ENCODE peak calls at places on chromosomes 4 and X, in six cellular contexts. J is stomach; S is GM23338; U is HCT116; A is psoas muscle; R is CD8-positive, alpha-beta T cell. D is an unnamed sample. For H3K4me1, the result is how much of the 10 kb centered on the place peaks cover.

GRCh38 chr4:87049508-87049907 is 114.7 kb downstream of the AFF1 start:
- DNase-seq in S (no peak), A (no peak), J (no peak), U (no peak), R (no peak), D (no peak)

GRCh38 chrX:13360146-13360545 is 40.3 kb upstream of the ATXN3L start:
- DNase-seq in R (no peak), S (no peak), U (no peak), J (no peak), A (peak), D (no peak)

GRCh38 chr4:189988892-189989431 is 38.1 kb downstream of the FRG2 start:
- DNase-seq in U (no peak), S (no peak), J (no peak), A (no peak), R (no peak), D (no peak)

GRCh38 chr4:39814403-39815185 is 116.7 kb downstream of the UBE2K start:
- DNase-seq in A (no peak), S (no peak), U (peak), J (no peak), R (no peak), D (peak)

GRCh38 chr4:7823416-7823824 is 116.2 kb downstream of the AFAP1 start:
- DNase-seq in S (no peak), J (peak), A (peak), R (no peak), U (no peak), D (no peak)

GRCh38 chr4:15955670-15956069 is 7.3 kb downstream of the FGFBP2 start:
- DNase-seq in R (no peak), S (no peak), A (no peak), U (peak), J (no peak), D (no peak)

GRCh38 chrX:2500091-2500680 is 590 bp downstream of the DHRSX start:
- DNase-seq in S (peak), U (no peak), J (peak), R (peak), A (peak), D (no peak)

GRCh38 chr4:16119981-16120380 is 36.2 kb upstream of the PROM1 start:
- DNase-seq in R (no peak), A (no peak), S (no peak), J (no peak), U (no peak), D (no peak)

GRCh38 chr4:72858328-72858727 is 211.2 kb downstream of the COX18 start:
- DNase-seq in R (no peak), J (no peak), A (no peak), S (no peak), U (no peak), D (no peak)

GRCh38 chr4:98474408-98474844 is 184.0 kb downstream of the TSPAN5 start:
- DNase-seq in R (no peak), U (no peak), S (no peak), J (no peak), A (no peak), D (no peak)
- H3K27ac ChIP-seq in R (no peak), U (no peak), S (no peak), J (no peak), A (no peak), D (no peak)

DNA sequence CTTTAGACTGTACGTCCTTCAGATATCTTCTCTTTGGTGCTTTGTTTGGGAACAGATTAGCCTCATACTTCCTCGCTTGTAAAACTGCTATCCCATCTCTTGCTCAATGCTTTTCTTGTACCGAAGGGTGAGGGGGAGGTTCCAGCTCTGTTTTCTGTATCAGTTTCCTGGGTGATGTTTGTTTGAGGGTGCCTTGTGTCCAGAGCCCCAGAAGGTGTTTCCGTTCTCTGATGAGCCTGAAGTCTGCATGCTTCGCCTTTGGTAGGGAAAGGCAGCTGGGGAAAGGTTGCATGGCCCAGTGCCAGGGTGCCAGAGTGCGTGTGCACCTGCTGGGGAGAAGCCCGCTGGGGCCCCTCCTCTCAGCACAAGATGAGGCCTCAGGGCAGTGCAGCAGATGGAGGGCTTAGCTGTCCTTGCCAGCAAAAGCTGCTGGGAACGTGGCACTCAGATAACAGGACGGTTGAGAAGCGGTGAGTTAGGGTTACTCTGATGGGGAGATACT is 73.7 kb downstream of the TBL1X start:
- DNase-seq in U (no peak), R (no peak), A (no peak), J (no peak), S (no peak), D (no peak)
- H3K4me1 ChIP-seq in U (under half), R (under half), A (under half), J (under half), S (under half), D (under half)

GRCh38 chr4:109728385-109728784 is 1.5 kb downstream of the PLA2G12A start:
- DNase-seq in A (no peak), R (no peak), S (no peak), U (no peak), J (no peak), D (no peak)
- H3K27ac ChIP-seq in A (no peak), R (no peak), S (no peak), U (no peak), J (no peak), D (no peak)

DNA sequence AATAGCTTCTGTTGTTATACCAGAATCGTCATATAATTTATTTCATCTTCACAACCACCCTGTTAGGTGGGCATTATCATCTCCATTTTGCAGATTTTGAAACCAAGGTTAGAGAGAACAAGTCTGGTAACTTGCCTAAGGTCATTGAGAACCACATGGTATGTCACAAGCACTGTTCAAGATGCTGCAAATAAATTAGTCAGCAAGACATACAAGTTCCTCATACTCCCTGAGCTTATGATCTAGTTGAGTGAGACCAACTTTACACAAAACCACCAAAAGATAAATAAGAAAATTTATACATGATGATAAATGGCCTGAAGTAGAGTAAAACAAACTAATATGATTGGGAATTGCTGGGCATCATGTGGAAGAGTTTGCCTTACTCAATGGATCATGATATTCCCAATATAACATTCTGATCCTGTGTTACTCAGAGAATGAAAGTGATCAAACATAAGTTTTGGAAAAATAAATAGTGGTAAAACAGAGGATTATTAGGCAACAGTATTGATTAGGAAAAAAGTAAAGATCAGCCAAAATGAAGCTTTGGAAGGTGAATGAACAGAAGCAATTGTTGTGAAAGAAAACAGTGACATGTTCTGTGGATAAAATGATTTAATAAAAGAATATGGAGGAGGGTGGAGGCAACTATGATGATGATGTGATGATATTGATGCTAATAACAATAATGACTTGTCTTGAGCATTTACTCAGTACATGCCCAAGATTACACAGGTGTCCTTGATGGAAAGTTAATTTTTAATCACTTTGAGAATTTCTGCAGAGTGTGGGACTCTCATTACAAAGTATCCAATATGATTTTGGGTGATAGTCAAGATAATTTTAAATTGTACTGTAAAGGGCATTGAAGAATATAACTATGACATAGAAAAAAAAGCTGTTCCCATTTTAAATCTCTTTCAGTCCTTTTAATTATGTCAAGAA is 34.1 kb upstream of the IL1RAPL1 start:
- DNase-seq in U (no peak), S (no peak), J (no peak), R (no peak), A (no peak), D (no peak)
- H3K4me1 ChIP-seq in U (under half), S (under half), J (under half), R (under half), A (under half), D (under half)

DNA sequence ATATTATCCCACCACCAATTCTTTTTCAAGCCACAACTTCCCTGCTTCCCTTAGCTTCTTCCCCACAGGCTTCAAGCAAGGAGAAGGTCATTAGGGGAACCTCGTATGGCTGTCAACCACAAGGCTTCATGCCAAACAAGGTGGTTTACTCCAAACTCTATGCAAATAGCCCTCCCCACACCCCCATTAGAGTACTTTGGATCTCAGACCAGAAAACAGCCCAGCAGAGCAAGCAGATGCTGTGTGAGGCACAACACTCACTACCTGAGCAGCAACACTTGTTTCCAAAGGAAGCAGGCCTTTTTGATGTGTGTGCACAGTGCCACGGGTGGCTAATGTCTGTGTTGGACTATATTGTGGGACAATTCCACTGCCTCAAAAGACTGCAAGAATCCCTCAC is 189.0 kb downstream of the AR start:
- DNase-seq in A (no peak), U (no peak), S (no peak), J (no peak), R (no peak), D (no peak)
- H3K27ac ChIP-seq in A (no peak), U (no peak), S (no peak), J (no peak), R (no peak), D (no peak)

D was measured in effector memory CD4-positive, alpha-beta T cell.